ENCODE peak calls at places on chromosomes 3 and 15, in seven cellular contexts. W is body of pancreas; J is fibroblast of lung; R is CD4-positive, alpha-beta T cell; V is right atrium auricular region; C is left ventricle myocardium inferior; B is fibroblast of the aortic adventitia. K is an unnamed sample.

GRCh38 chr3:39277893-39278615 is 1.8 kb downstream of the CX3CR1 start:
- DNase-seq in W (no peak), J (no peak), R (no peak), V (no peak), C (no peak), B (no peak), K (no peak)

GRCh38 chr3:131549340-131549739 is 46.6 kb upstream of the MRPL3 start:
- DNase-seq in W (no peak), J (no peak), R (no peak), V (no peak), C (no peak), B (no peak), K (no peak)

GRCh38 chr3:123419850-123420292 is 29.0 kb downstream of the ADCY5 start:
- DNase-seq in W (peak; percentile 61), J (peak; percentile 6), R (no peak), V (peak; percentile 76), C (peak; percentile 77), B (no peak), K (no peak)

GRCh38 chr3:139127101-139127500 is 82.4 kb upstream of the PRR23C start:
- DNase-seq in W (no peak), J (peak; percentile 61), R (no peak), V (no peak), C (no peak), B (peak; percentile 69), K (no peak)

GRCh38 chr3:59709702-59710555 is 660.1 kb upstream of the CFAP20DC start:
- DNase-seq in W (no peak), J (no peak), R (no peak), V (no peak), C (peak; percentile 61), B (no peak), K (no peak)

GRCh38 chr3:14345496-14346150 is 56.8 kb upstream of the SLC6A6 start:
- DNase-seq in W (no peak), J (peak; percentile 44), R (no peak), V (no peak), C (no peak), B (no peak), K (no peak)

GRCh38 chr15:85892232-85892631 is 97.5 kb upstream of the KLHL25 start:
- DNase-seq in W (no peak), J (no peak), R (no peak), V (no peak), C (no peak), B (no peak), K (no peak)

GRCh38 chr15:39642011-39642640 is 61.2 kb downstream of the THBS1 start:
- DNase-seq in W (no peak), J (peak; percentile 93), R (no peak), V (no peak), C (no peak), B (peak; percentile 79), K (no peak)

GRCh38 chr15:83503595-83504364 is 56.6 kb downstream of the SH3GL3 start:
- DNase-seq in W (no peak), J (no peak), R (no peak), V (no peak), C (no peak), B (no peak), K (no peak)

GRCh38 chr3:125608419-125608818 is 13.1 kb upstream of the OSBPL11 start:
- DNase-seq in W (no peak), J (no peak), R (no peak), V (no peak), C (no peak), B (no peak), K (no peak)

GRCh38 chr3:126158016-126158911 is 22.1 kb downstream of the ALDH1L1 start:
- DNase-seq in W (no peak), J (no peak), R (no peak), V (no peak), C (no peak), B (no peak), K (no peak)

GRCh38 chr15:40762919-40763800 is 708 bp upstream of the GCHFR start:
- DNase-seq in W (peak; percentile 83), J (peak; percentile 57), R (peak; percentile 29), V (peak; percentile 74), C (peak; percentile 56), B (peak; percentile 37), K (peak; percentile 76)

GRCh38 chr15:48393650-48394049 is 62.4 kb downstream of the DUT start:
- DNase-seq in W (no peak), J (peak; percentile 84), R (no peak), V (no peak), C (peak; percentile 39), B (peak; percentile 88), K (no peak)

GRCh38 chr3:46724360-46724890 is 6.8 kb upstream of the PRSS50 start:
- DNase-seq in W (no peak), J (no peak), R (no peak), V (no peak), C (no peak), B (no peak), K (no peak)

GRCh38 chr3:103991461-103992115 is 1375.1 kb upstream of the ALCAM start:
- DNase-seq in W (no peak), J (peak; percentile 11), R (no peak), V (no peak), C (no peak), B (peak; percentile 0), K (no peak)

GRCh38 chr3:43512749-43513404 is 108.9 kb downstream of the ANO10 start:
- DNase-seq in W (no peak), J (peak; percentile 7), R (no peak), V (no peak), C (no peak), B (no peak), K (no peak)

GRCh38 chr3:132210476-132211346 is 106.5 kb upstream of the ACP3 start:
- DNase-seq in W (peak; percentile 59), J (no peak), R (no peak), V (no peak), C (no peak), B (no peak), K (no peak)

GRCh38 chr15:74723754-74724334 is 1.5 kb downstream of the CYP1A1 start:
- DNase-seq in W (no peak), J (peak; percentile 70), R (no peak), V (no peak), C (no peak), B (peak; percentile 71), K (no peak)

GRCh38 chr15:90617668-90618097 is 88.0 kb downstream of the CRTC3 start:
- DNase-seq in W (no peak), J (no peak), R (no peak), V (no peak), C (no peak), B (no peak), K (no peak)

GRCh38 chr3:186772281-186772885 is 11.0 kb upstream of the EIF4A2 start:
- DNase-seq in W (no peak), J (no peak), R (no peak), V (no peak), C (no peak), B (peak; percentile 50), K (no peak)

GRCh38 chr3:58066842-58067241 is 58.6 kb downstream of the FLNB start:
- DNase-seq in W (no peak), J (peak; percentile 84), R (no peak), V (no peak), C (no peak), B (peak; percentile 89), K (no peak)

GRCh38 chr15:52689562-52689961 is 10.4 kb upstream of the ATOSA start:
- DNase-seq in W (no peak), J (no peak), R (no peak), V (no peak), C (no peak), B (no peak), K (no peak)

DNA sequence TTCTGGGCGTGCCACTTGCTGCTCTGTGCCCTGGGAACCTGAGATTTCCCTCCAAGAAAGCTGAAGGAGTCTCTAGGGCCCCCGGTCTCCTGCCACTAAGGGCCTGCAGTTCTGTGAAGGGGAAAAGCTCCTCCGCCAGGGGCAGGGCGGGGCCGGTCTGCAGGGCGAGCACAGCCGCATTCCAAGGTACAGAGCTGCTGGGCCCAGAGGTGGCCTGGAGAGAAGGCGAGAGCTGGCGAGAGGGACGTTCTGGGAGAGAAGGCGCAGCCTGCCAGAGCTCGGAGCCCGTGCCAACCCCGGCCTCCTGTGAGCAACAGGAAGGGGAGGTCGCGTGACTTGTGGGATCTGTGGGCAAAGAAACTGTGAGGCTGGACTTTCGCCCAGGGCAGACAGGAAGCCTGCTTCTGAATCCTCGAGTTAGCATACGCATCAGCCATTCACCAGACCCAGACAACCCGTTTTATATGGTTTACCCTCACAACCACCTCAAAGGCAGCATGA is 500.4 kb downstream of the SHQ1 start:
- DNase-seq in W (no peak), J (peak; percentile 94), R (no peak), V (peak; percentile 78), C (peak; percentile 51), B (peak; percentile 78), K (no peak)
- TF ChIP-seq CTCF in W (no peak), J (no peak), R (no peak), V (no peak), C (peak; percentile 22), B (no peak), K (no peak)

GRCh38 chr3:101674518-101674917 is 2.4 kb downstream of the ZBTB11 start:
- DNase-seq in W (no peak), J (no peak), R (no peak), V (no peak), C (no peak), B (no peak), K (no peak)

GRCh38 chr3:101677436-101678286 is 729 bp upstream of the ZBTB11 start:
- DNase-seq in W (peak; percentile 35), J (no peak), R (peak; percentile 20), V (no peak), C (no peak), B (no peak), K (no peak)

GRCh38 chr3:101675709-101676218 is 1.2 kb downstream of the ZBTB11 start:
- DNase-seq in W (peak; percentile 55), J (no peak), R (peak; percentile 16), V (no peak), C (no peak), B (no peak), K (no peak)

GRCh38 chr3:101676765-101677435 is at the start of gene ZBTB11:
- DNase-seq in W (peak; percentile 100), J (peak; percentile 100), R (peak; percentile 99), V (peak; percentile 100), C (peak; percentile 100), B (peak; percentile 100), K (peak; percentile 99)

GRCh38 chr3:101676219-101676764 is 640 bp downstream of the ZBTB11 start:
- DNase-seq in W (peak; percentile 92), J (peak; percentile 96), R (peak; percentile 90), V (peak; percentile 92), C (peak; percentile 95), B (peak; percentile 92), K (peak; percentile 61)
- TF ChIP-seq CTCF in W (no peak), J (no peak), R (no peak), V (peak; percentile 46), C (peak; percentile 26), B (no peak), K (no peak)

DNA sequence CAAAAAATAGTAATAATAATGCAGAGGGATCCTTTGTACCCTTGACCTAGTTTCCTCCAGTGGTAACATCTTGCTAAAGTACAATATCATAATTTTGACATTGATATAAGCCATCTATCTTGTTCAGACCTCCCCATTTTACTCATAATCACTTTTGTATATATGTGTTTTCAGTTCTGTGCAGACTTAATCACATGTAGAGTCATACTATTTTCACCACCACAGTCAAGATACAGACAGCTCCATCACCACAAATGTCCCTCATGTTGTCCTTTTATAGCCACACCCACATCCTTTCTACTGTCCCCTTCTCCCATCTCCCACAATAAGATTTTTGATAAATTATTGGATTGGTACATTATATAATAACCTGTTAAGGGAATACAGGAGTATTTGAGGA is 25.4 kb downstream of the ZNF609 start:
- DNase-seq in W (no peak), J (no peak), R (no peak), V (no peak), C (no peak), B (no peak), K (no peak)
- TF ChIP-seq CTCF in W (no peak), J (no peak), R (no peak), V (no peak), C (no peak), B (no peak), K (no peak)

GRCh38 chr15:101637549-101638318 is 14.4 kb downstream of the TM2D3 start:
- DNase-seq in W (no peak), J (peak; percentile 58), R (no peak), V (no peak), C (no peak), B (no peak), K (no peak)
- TF ChIP-seq CTCF in W (no peak), J (no peak), R (no peak), V (no peak), C (no peak), B (no peak), K (no peak)